ENCODE peak calls at places on chromosomes 4 and X, in eight cellular contexts. One of them, this sample, is unnamed.

GRCh38 chrX:39721570-39722279 is 376.0 kb downstream of the BCOR start:
- DNase-seq in CD4-positive, alpha-beta T cell: no peak
- DNase-seq in dorsolateral prefrontal cortex: no peak
- DNase-seq in esophagus muscularis mucosa: no peak
- DNase-seq in RWPE1: no peak
- DNase-seq in upper lobe of left lung: no peak
- DNase-seq in WERI-Rb-1: no peak
- DNase-seq in pancreas: no peak
- DNase-seq in this sample: no peak

GRCh38 chr4:143362392-143363046 is 25.8 kb downstream of the GAB1 start:
- DNase-seq in upper lobe of left lung: no peak
- DNase-seq in pancreas: no peak
- DNase-seq in esophagus muscularis mucosa: no peak
- DNase-seq in WERI-Rb-1: no peak
- DNase-seq in CD4-positive, alpha-beta T cell: no peak
- DNase-seq in dorsolateral prefrontal cortex: no peak
- DNase-seq in RWPE1: no peak
- DNase-seq in this sample: no peak

GRCh38 chrX:48575642-48576041 is 1.4 kb downstream of the RBM3 start:
- DNase-seq in CD4-positive, alpha-beta T cell: no peak
- DNase-seq in RWPE1: no peak
- DNase-seq in dorsolateral prefrontal cortex: no peak
- DNase-seq in WERI-Rb-1: no peak
- DNase-seq in esophagus muscularis mucosa: no peak
- DNase-seq in upper lobe of left lung: no peak
- DNase-seq in pancreas: no peak
- DNase-seq in this sample: no peak

GRCh38 chr4:79413032-79413431 is 5.0 kb upstream of the GK2 start:
- DNase-seq in esophagus muscularis mucosa: no peak
- DNase-seq in CD4-positive, alpha-beta T cell: no peak
- DNase-seq in WERI-Rb-1: no peak
- DNase-seq in pancreas: no peak
- DNase-seq in upper lobe of left lung: no peak
- DNase-seq in RWPE1: no peak
- DNase-seq in dorsolateral prefrontal cortex: no peak
- DNase-seq in this sample: no peak

GRCh38 chr4:37989398-37990260 is 29.4 kb downstream of the PTTG2 start:
- DNase-seq in esophagus muscularis mucosa: no peak
- DNase-seq in pancreas: no peak
- DNase-seq in RWPE1: no peak
- DNase-seq in dorsolateral prefrontal cortex: no peak
- DNase-seq in CD4-positive, alpha-beta T cell: no peak
- DNase-seq in WERI-Rb-1: no peak
- DNase-seq in upper lobe of left lung: no peak
- DNase-seq in this sample: no peak

GRCh38 chr4:91485415-91485814 is 818.4 kb upstream of the GRID2 start:
- DNase-seq in WERI-Rb-1: no peak
- DNase-seq in esophagus muscularis mucosa: no peak
- DNase-seq in dorsolateral prefrontal cortex: no peak
- DNase-seq in RWPE1: no peak
- DNase-seq in CD4-positive, alpha-beta T cell: no peak
- DNase-seq in upper lobe of left lung: no peak
- DNase-seq in pancreas: no peak
- DNase-seq in this sample: no peak

GRCh38 chrX:2451456-2452316 is 49.1 kb downstream of the DHRSX start:
- DNase-seq in upper lobe of left lung: no peak
- DNase-seq in esophagus muscularis mucosa: no peak
- DNase-seq in dorsolateral prefrontal cortex: no peak
- DNase-seq in RWPE1: no peak
- DNase-seq in CD4-positive, alpha-beta T cell: no peak
- DNase-seq in WERI-Rb-1: no peak
- DNase-seq in pancreas: no peak
- DNase-seq in this sample: no peak

GRCh38 chr4:19473569-19473968 is 778.1 kb upstream of the SLIT2 start:
- DNase-seq in esophagus muscularis mucosa: no peak
- DNase-seq in WERI-Rb-1: no peak
- DNase-seq in dorsolateral prefrontal cortex: no peak
- DNase-seq in RWPE1: no peak
- DNase-seq in CD4-positive, alpha-beta T cell: no peak
- DNase-seq in upper lobe of left lung: no peak
- DNase-seq in pancreas: no peak
- DNase-seq in this sample: no peak

GRCh38 chrX:118373538-118373937 is 27.6 kb downstream of the WDR44 start:
- DNase-seq in WERI-Rb-1: no peak
- DNase-seq in CD4-positive, alpha-beta T cell: no peak
- DNase-seq in upper lobe of left lung: no peak
- DNase-seq in RWPE1: no peak
- DNase-seq in esophagus muscularis mucosa: no peak
- DNase-seq in pancreas: no peak
- DNase-seq in dorsolateral prefrontal cortex: no peak
- DNase-seq in this sample: no peak

GRCh38 chrX:97622111-97622510 is 738.4 kb downstream of the RPA4 start:
- DNase-seq in upper lobe of left lung: no peak
- DNase-seq in RWPE1: no peak
- DNase-seq in esophagus muscularis mucosa: no peak
- DNase-seq in CD4-positive, alpha-beta T cell: no peak
- DNase-seq in dorsolateral prefrontal cortex: no peak
- DNase-seq in WERI-Rb-1: no peak
- DNase-seq in pancreas: no peak
- DNase-seq in this sample: no peak

GRCh38 chrX:139965421-139965820 is at the start of gene CXorf66:
- DNase-seq in WERI-Rb-1: no peak
- DNase-seq in CD4-positive, alpha-beta T cell: no peak
- DNase-seq in dorsolateral prefrontal cortex: no peak
- DNase-seq in RWPE1: no peak
- DNase-seq in pancreas: no peak
- DNase-seq in esophagus muscularis mucosa: no peak
- DNase-seq in upper lobe of left lung: no peak
- DNase-seq in this sample: no peak

GRCh38 chr4:3122081-3122563 is 47.6 kb downstream of the HTT start:
- DNase-seq in CD4-positive, alpha-beta T cell: no peak
- DNase-seq in RWPE1: no peak
- DNase-seq in esophagus muscularis mucosa: no peak
- DNase-seq in pancreas: no peak
- DNase-seq in WERI-Rb-1: no peak
- DNase-seq in dorsolateral prefrontal cortex: no peak
- DNase-seq in upper lobe of left lung: no peak
- DNase-seq in this sample: no peak

GRCh38 chrX:1341531-1342179 is 5.1 kb downstream of the IL3RA start:
- DNase-seq in CD4-positive, alpha-beta T cell: no peak
- DNase-seq in esophagus muscularis mucosa: no peak
- DNase-seq in pancreas: no peak
- DNase-seq in WERI-Rb-1: no peak
- DNase-seq in dorsolateral prefrontal cortex: no peak
- DNase-seq in RWPE1: no peak
- DNase-seq in upper lobe of left lung: peak
- DNase-seq in this sample: no peak

GRCh38 chr4:109296545-109296944 is 5.9 kb downstream of the COL25A1 start:
- DNase-seq in dorsolateral prefrontal cortex: no peak
- DNase-seq in RWPE1: no peak
- DNase-seq in upper lobe of left lung: no peak
- DNase-seq in pancreas: no peak
- DNase-seq in WERI-Rb-1: no peak
- DNase-seq in CD4-positive, alpha-beta T cell: no peak
- DNase-seq in esophagus muscularis mucosa: no peak
- DNase-seq in this sample: no peak

GRCh38 chrX:40360557-40360956 is 220.2 kb upstream of the ATP6AP2 start:
- DNase-seq in pancreas: no peak
- DNase-seq in RWPE1: no peak
- DNase-seq in WERI-Rb-1: no peak
- DNase-seq in CD4-positive, alpha-beta T cell: no peak
- DNase-seq in dorsolateral prefrontal cortex: no peak
- DNase-seq in upper lobe of left lung: no peak
- DNase-seq in esophagus muscularis mucosa: no peak
- DNase-seq in this sample: no peak

DNA sequence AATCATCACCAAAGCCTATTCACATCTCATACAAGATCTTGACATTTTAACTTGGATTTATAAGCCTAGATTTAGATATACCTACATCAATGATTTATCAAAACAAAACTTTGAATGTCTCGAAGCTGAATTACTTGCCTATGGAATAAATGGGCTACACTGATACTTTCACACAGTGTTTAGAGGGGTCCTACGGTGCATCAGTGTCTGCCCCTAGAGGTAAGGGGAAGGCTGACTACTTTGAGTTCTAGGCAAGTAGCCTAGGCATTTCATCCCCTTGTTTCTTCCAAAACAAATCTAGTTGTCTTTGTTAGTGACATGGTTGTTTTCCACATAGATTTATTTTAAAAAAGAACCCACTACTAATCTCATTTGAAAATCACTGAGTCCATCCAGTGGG is 158.1 kb upstream of the ATOH1 start:
- DNase-seq in dorsolateral prefrontal cortex: no peak
- DNase-seq in CD4-positive, alpha-beta T cell: no peak
- DNase-seq in esophagus muscularis mucosa: no peak
- DNase-seq in pancreas: no peak
- DNase-seq in WERI-Rb-1: no peak
- DNase-seq in RWPE1: no peak
- DNase-seq in upper lobe of left lung: no peak
- DNase-seq in this sample: no peak
- TF ChIP-seq CTCF in dorsolateral prefrontal cortex: no peak
- TF ChIP-seq CTCF in CD4-positive, alpha-beta T cell: no peak
- TF ChIP-seq CTCF in esophagus muscularis mucosa: no peak
- TF ChIP-seq CTCF in pancreas: no peak
- TF ChIP-seq CTCF in WERI-Rb-1: no peak
- TF ChIP-seq CTCF in RWPE1: no peak
- TF ChIP-seq CTCF in upper lobe of left lung: no peak
- TF ChIP-seq CTCF in this sample: no peak

DNA sequence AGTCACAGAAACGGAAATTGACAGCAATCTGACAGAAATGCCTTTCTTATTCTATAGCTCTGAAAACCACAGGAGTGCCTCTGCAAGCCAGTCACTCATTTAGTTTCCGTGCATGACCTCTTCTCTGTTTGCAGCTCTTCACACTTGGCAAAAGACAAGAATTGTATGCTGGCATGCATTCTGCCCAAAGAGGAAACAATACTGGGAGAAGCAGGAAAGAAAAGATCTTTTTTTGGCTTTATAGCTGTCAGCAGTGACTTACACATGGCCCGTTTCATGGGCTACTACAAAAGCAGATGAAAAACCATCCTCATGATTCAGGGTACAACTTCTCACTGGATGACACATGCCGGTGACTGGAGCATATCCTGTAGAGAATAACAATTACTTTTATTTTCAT is 249.4 kb downstream of the ADAMTS3 start:
- DNase-seq in dorsolateral prefrontal cortex: no peak
- DNase-seq in WERI-Rb-1: no peak
- DNase-seq in CD4-positive, alpha-beta T cell: no peak
- DNase-seq in RWPE1: peak
- DNase-seq in esophagus muscularis mucosa: no peak
- DNase-seq in upper lobe of left lung: no peak
- DNase-seq in pancreas: no peak
- DNase-seq in this sample: no peak
- H3K27ac ChIP-seq in dorsolateral prefrontal cortex: no peak
- H3K27ac ChIP-seq in WERI-Rb-1: no peak
- H3K27ac ChIP-seq in CD4-positive, alpha-beta T cell: no peak
- H3K27ac ChIP-seq in RWPE1: no peak
- H3K27ac ChIP-seq in esophagus muscularis mucosa: no peak
- H3K27ac ChIP-seq in upper lobe of left lung: no peak
- H3K27ac ChIP-seq in pancreas: no peak
- H3K27ac ChIP-seq in this sample: no peak

GRCh38 chr4:44632089-44632488 is 19.3 kb downstream of the YIPF7 start:
- DNase-seq in upper lobe of left lung: no peak
- DNase-seq in WERI-Rb-1: no peak
- DNase-seq in esophagus muscularis mucosa: no peak
- DNase-seq in pancreas: no peak
- DNase-seq in RWPE1: no peak
- DNase-seq in CD4-positive, alpha-beta T cell: no peak
- DNase-seq in dorsolateral prefrontal cortex: no peak
- DNase-seq in this sample: no peak
- TF ChIP-seq CTCF in upper lobe of left lung: no peak
- TF ChIP-seq CTCF in WERI-Rb-1: no peak
- TF ChIP-seq CTCF in esophagus muscularis mucosa: no peak
- TF ChIP-seq CTCF in pancreas: no peak
- TF ChIP-seq CTCF in RWPE1: peak
- TF ChIP-seq CTCF in CD4-positive, alpha-beta T cell: no peak
- TF ChIP-seq CTCF in dorsolateral prefrontal cortex: peak
- TF ChIP-seq CTCF in this sample: no peak

GRCh38 chr4:114265342-114265741 is 285.9 kb upstream of the ARSJ start:
- DNase-seq in WERI-Rb-1: no peak
- DNase-seq in RWPE1: no peak
- DNase-seq in pancreas: no peak
- DNase-seq in CD4-positive, alpha-beta T cell: no peak
- DNase-seq in esophagus muscularis mucosa: no peak
- DNase-seq in upper lobe of left lung: no peak
- DNase-seq in dorsolateral prefrontal cortex: no peak
- DNase-seq in this sample: no peak

GRCh38 chr4:114264452-114264851 is 285.0 kb upstream of the ARSJ start:
- DNase-seq in esophagus muscularis mucosa: no peak
- DNase-seq in WERI-Rb-1: no peak
- DNase-seq in RWPE1: no peak
- DNase-seq in pancreas: no peak
- DNase-seq in dorsolateral prefrontal cortex: no peak
- DNase-seq in upper lobe of left lung: no peak
- DNase-seq in CD4-positive, alpha-beta T cell: no peak
- DNase-seq in this sample: no peak

GRCh38 chr4:114263233-114263632 is 283.8 kb upstream of the ARSJ start:
- DNase-seq in pancreas: no peak
- DNase-seq in upper lobe of left lung: no peak
- DNase-seq in RWPE1: peak
- DNase-seq in dorsolateral prefrontal cortex: no peak
- DNase-seq in esophagus muscularis mucosa: no peak
- DNase-seq in CD4-positive, alpha-beta T cell: no peak
- DNase-seq in WERI-Rb-1: no peak
- DNase-seq in this sample: no peak

GRCh38 chr4:114267976-114268375 is 288.5 kb upstream of the ARSJ start:
- DNase-seq in CD4-positive, alpha-beta T cell: no peak
- DNase-seq in esophagus muscularis mucosa: no peak
- DNase-seq in WERI-Rb-1: no peak
- DNase-seq in pancreas: no peak
- DNase-seq in dorsolateral prefrontal cortex: no peak
- DNase-seq in RWPE1: no peak
- DNase-seq in upper lobe of left lung: no peak
- DNase-seq in this sample: no peak

DNA sequence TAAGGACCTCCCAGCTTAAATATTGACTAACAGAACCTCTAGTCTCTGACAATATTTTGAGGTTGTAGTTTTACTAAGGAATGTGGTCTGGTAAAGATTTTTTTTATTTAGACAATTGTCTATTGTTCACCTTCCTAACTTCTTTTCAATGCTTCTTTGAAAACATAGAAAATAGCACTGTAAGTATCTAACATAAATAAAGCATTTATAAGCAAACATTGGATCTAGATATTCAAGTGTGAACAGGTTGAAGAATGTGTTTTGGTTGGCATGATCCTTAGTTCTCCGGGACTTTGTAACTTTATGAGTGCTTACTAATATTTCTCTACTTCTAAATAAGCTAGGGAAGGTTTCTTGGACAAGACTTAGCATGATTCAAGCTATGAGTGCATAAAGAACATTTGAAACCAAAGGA is 285.4 kb upstream of the ARSJ start:
- DNase-seq in pancreas: no peak
- DNase-seq in upper lobe of left lung: no peak
- DNase-seq in WERI-Rb-1: no peak
- DNase-seq in CD4-positive, alpha-beta T cell: no peak
- DNase-seq in esophagus muscularis mucosa: no peak
- DNase-seq in dorsolateral prefrontal cortex: no peak
- DNase-seq in RWPE1: peak
- DNase-seq in this sample: no peak
- H3K27ac ChIP-seq in pancreas: peak
- H3K27ac ChIP-seq in upper lobe of left lung: no peak
- H3K27ac ChIP-seq in WERI-Rb-1: no peak
- H3K27ac ChIP-seq in CD4-positive, alpha-beta T cell: no peak
- H3K27ac ChIP-seq in esophagus muscularis mucosa: peak
- H3K27ac ChIP-seq in dorsolateral prefrontal cortex: no peak
- H3K27ac ChIP-seq in RWPE1: no peak
- H3K27ac ChIP-seq in this sample: no peak

GRCh38 chrX:19990225-19990518 is 689 bp downstream of the BCLAF3 start:
- DNase-seq in esophagus muscularis mucosa: no peak
- DNase-seq in RWPE1: peak
- DNase-seq in dorsolateral prefrontal cortex: no peak
- DNase-seq in CD4-positive, alpha-beta T cell: no peak
- DNase-seq in upper lobe of left lung: no peak
- DNase-seq in WERI-Rb-1: no peak
- DNase-seq in pancreas: no peak
- DNase-seq in this sample: no peak
- TF ChIP-seq CTCF in esophagus muscularis mucosa: no peak
- TF ChIP-seq CTCF in RWPE1: no peak
- TF ChIP-seq CTCF in dorsolateral prefrontal cortex: no peak
- TF ChIP-seq CTCF in CD4-positive, alpha-beta T cell: no peak
- TF ChIP-seq CTCF in upper lobe of left lung: no peak
- TF ChIP-seq CTCF in WERI-Rb-1: no peak
- TF ChIP-seq CTCF in pancreas: no peak
- TF ChIP-seq CTCF in this sample: no peak

This sample was measured in thyroid gland.